ENCODE peak calls at places on chromosomes 1 and 21, in seven cellular contexts. V is A549, T is K562, X is HCT116, I is endothelial cell of umbilical vein, A is SK-N-SH, N is HepG2. D is an unnamed sample.
A peak's percentile ranks its signal among the peaks of the same experiment; 100 is the strongest.

GRCh38 chr1:110087812-110088738 is 17.6 kb upstream of the ALX3 start:
- DNase-seq in V (peak; percentile 35), T (peak; percentile 80), X (peak; percentile 31), I (peak; percentile 53), A (peak; percentile 84), N (peak; percentile 54), D (peak; percentile 66)

GRCh38 chr1:226870323-226871046 is at the start of gene PSEN2:
- DNase-seq in V (peak; percentile 61), T (peak; percentile 88), X (peak; percentile 26), I (peak; percentile 51), A (peak; percentile 92), N (peak; percentile 24), D (peak; percentile 65)

GRCh38 chr1:169884616-169885015 is 9.1 kb downstream of the SCYL3 start:
- DNase-seq in V (no peak), T (no peak), X (no peak), I (no peak), A (no peak), N (no peak), D (no peak)

GRCh38 chr1:21217812-21218596 is 41.3 kb upstream of the EIF4G3 start:
- DNase-seq in V (peak; percentile 32), T (peak; percentile 71), X (no peak), I (peak; percentile 42), A (peak; percentile 77), N (peak; percentile 16), D (peak; percentile 60)

GRCh38 chr1:200302893-200303250 is 107.0 kb downstream of the ZNF281 start:
- DNase-seq in V (peak; percentile 47), T (no peak), X (no peak), I (peak; percentile 40), A (peak; percentile 22), N (no peak), D (no peak)

GRCh38 chr1:241356519-241357365 is at the start of gene RGS7:
- DNase-seq in V (peak; percentile 19), T (no peak), X (no peak), I (peak; percentile 60), A (peak; percentile 97), N (peak; percentile 4), D (no peak)

GRCh38 chr1:17627239-17628052 is 87.9 kb downstream of the ARHGEF10L start:
- DNase-seq in V (no peak), T (no peak), X (no peak), I (no peak), A (peak; percentile 50), N (no peak), D (no peak)

GRCh38 chr1:54291276-54292014 is 91.5 kb downstream of the MRPL37 start:
- DNase-seq in V (no peak), T (no peak), X (no peak), I (no peak), A (no peak), N (no peak), D (no peak)

GRCh38 chr1:70919924-70920323 is 127.7 kb downstream of the PTGER3 start:
- DNase-seq in V (no peak), T (no peak), X (no peak), I (no peak), A (no peak), N (no peak), D (no peak)

GRCh38 chr1:14954930-14955329 is 198.6 kb upstream of the TMEM51 start:
- DNase-seq in V (no peak), T (no peak), X (no peak), I (no peak), A (no peak), N (no peak), D (no peak)

GRCh38 chr21:18499761-18500376 is 96.3 kb upstream of the TMPRSS15 start:
- DNase-seq in V (peak; percentile 32), T (peak; percentile 64), X (peak; percentile 10), I (peak; percentile 35), A (peak; percentile 3), N (peak; percentile 21), D (peak; percentile 56)

GRCh38 chr1:204443871-204444581 is 32.4 kb upstream of the PPP1R15B start:
- DNase-seq in V (no peak), T (peak; percentile 41), X (no peak), I (no peak), A (no peak), N (no peak), D (no peak)

GRCh38 chr1:16719571-16720402 is 20.5 kb upstream of the RNU1-4 start:
- DNase-seq in V (no peak), T (peak; percentile 6), X (no peak), I (peak; percentile 5), A (peak; percentile 24), N (no peak), D (no peak)

GRCh38 chr1:28886731-28887417 is 27.5 kb upstream of the EPB41 start:
- DNase-seq in V (peak; percentile 83), T (peak; percentile 96), X (peak; percentile 76), I (peak; percentile 80), A (peak; percentile 99), N (peak; percentile 80), D (peak; percentile 90)

GRCh38 chr1:28887418-28887834 is 26.9 kb upstream of the EPB41 start:
- DNase-seq in V (no peak), T (peak; percentile 31), X (no peak), I (no peak), A (peak; percentile 79), N (no peak), D (peak; percentile 67)

GRCh38 chr1:28883242-28883616 is 31.1 kb upstream of the EPB41 start:
- DNase-seq in V (no peak), T (no peak), X (no peak), I (no peak), A (no peak), N (no peak), D (no peak)

GRCh38 chr1:28885982-28886730 is 28.2 kb upstream of the EPB41 start:
- DNase-seq in V (no peak), T (peak; percentile 34), X (no peak), I (no peak), A (no peak), N (no peak), D (peak; percentile 52)

DNA sequence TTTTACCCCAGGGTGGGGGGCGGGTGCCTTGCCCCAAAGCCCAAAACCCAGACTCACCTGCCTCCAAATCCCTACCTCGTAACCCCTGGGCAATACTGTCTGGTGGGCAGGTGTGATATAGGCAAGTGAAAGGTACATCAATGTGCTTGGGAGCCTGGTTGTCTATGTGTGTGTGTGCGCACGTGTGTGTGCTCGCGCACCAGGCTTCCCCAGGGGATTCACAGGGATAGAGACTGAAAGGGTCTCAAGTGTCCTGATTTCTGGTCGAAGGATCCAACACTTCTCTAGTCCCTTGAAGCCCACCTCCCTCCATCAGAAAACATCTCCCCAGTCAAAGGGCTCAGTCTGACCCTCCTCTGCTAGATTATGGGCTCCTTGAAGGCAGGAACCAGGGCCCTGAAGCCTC is 28.9 kb upstream of the EPB41 start:
- DNase-seq in V (no peak), T (peak; percentile 38), X (no peak), I (no peak), A (no peak), N (no peak), D (peak; percentile 18)
- TF ChIP-seq MAX in V (no peak), T (no peak), X (no peak), I (no peak), A (no peak), N (no peak), D (no peak)

GRCh38 chr1:153678519-153679336 is at the start of gene NPR1:
- DNase-seq in V (peak; percentile 53), T (no peak), X (no peak), I (peak; percentile 32), A (peak; percentile 79), N (no peak), D (peak; percentile 57)

GRCh38 chr1:153682730-153683129 is 4.2 kb downstream of the NPR1 start:
- DNase-seq in V (no peak), T (no peak), X (no peak), I (no peak), A (no peak), N (no peak), D (no peak)

GRCh38 chr1:153680120-153680403 is 1.6 kb downstream of the NPR1 start:
- DNase-seq in V (no peak), T (no peak), X (no peak), I (no peak), A (no peak), N (no peak), D (no peak)

GRCh38 chr1:153677718-153678518 is 570 bp upstream of the NPR1 start:
- DNase-seq in V (peak; percentile 68), T (peak; percentile 72), X (peak; percentile 22), I (peak; percentile 72), A (peak; percentile 86), N (no peak), D (peak; percentile 74)

GRCh38 chr1:153679337-153680119 is 1.0 kb downstream of the NPR1 start:
- DNase-seq in V (peak; percentile 30), T (no peak), X (no peak), I (peak; percentile 56), A (peak; percentile 75), N (no peak), D (no peak)
- H3K4me3 ChIP-seq in V (peak overlapping the region; percentile 48), T (no peak overlapping the region), X (no peak overlapping the region), I (peak overlapping the region; percentile 35), A (peak overlapping the region; percentile 44), N (peak overlapping the region; percentile 72), D (no peak overlapping the region)

GRCh38 chr21:41290106-41290799 is 26.3 kb upstream of the FAM3B start:
- DNase-seq in V (no peak), T (no peak), X (no peak), I (no peak), A (no peak), N (no peak), D (no peak)

GRCh38 chr21:41294548-41295231 is 21.9 kb upstream of the FAM3B start:
- DNase-seq in V (no peak), T (no peak), X (no peak), I (no peak), A (no peak), N (no peak), D (no peak)

DNA sequence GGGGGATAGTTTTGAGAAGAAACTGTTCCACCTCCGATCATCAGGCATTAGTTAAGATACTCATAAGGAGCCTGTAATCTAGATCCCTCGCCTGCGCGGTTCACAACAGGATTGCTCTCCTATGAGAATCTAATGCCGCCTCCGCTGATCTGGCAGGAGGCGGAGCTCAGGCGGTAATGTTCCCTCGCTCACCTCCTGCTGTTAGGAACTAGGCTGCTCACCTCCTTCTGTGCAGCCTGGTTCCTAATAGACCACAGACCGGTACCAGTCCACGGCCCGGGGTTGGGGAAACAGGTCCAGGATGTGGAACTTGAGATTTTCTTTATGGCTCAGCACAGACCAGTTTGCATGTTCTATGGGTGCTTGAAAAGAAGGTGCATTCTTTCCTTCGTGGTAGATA is 27.2 kb upstream of the FAM3B start:
- DNase-seq in V (no peak), T (peak; percentile 5), X (peak; percentile 21), I (no peak), A (no peak), N (peak; percentile 5), D (no peak)
- TF ChIP-seq MAX in V (no peak), T (no peak), X (no peak), I (no peak), A (no peak), N (no peak), D (no peak)

DNA sequence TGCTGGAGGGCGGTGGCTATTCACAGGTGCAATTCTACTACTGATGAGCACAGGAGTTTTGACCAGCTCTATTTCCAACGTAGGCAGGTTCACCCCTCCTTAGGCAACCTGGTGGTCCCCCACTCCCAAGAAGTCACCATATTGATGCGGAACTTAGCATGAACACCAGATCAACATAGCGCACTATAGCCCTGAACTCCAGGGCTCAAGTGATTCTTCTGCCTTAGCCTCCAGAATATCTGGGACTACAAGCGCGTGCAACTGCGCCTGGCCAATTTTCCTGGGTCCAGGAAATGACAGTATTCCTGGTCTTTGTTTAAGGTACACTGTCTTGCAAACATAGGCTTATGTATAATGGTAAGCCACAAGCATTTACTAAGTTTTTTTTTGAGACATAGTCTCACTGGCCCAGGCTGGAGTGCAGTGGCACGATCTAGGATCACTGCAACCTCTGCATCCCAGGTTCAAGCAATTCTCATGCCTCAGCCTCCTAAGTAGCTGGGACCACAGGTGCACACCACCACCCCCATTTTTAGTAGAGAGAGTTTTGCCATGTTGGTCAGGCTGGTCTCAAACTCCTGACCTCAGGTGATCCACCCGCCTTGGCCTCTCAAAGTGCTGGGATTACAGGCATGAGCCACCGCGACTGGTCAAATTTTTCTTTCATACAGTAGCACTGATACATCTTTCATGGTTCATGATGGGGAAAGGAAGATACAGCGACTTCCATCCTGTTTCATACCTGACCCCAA is 12.6 kb downstream of the MCL1 start:
- DNase-seq in V (no peak), T (no peak), X (no peak), I (peak; percentile 20), A (no peak), N (no peak), D (no peak)
- H3K4me3 ChIP-seq in V (no peak overlapping the region), T (no peak overlapping the region), X (no peak overlapping the region), I (no peak overlapping the region), A (no peak overlapping the region), N (no peak overlapping the region), D (no peak overlapping the region)

D was measured in NB4.